ENCODE peak calls at places on chromosomes 11 and 22, in four cellular contexts. One of them, this sample, is unnamed.
A peak's percentile ranks its signal among the peaks of the same experiment; 100 is the strongest.

GRCh38 chr11:59197990-59198389 is 14.7 kb downstream of the MPEG1 start:
- DNase-seq in A549: no peak
- DNase-seq in HAP-1: no peak
- DNase-seq in neural progenitor cell: no peak
- DNase-seq in this sample: no peak

GRCh38 chr11:34158661-34159060 is 53.2 kb downstream of the NAT10 start:
- DNase-seq in A549: no peak
- DNase-seq in HAP-1: no peak
- DNase-seq in neural progenitor cell: no peak
- DNase-seq in this sample: no peak

GRCh38 chr11:11409916-11410315 is 56.9 kb upstream of the CSNK2A3 start:
- DNase-seq in A549: no peak
- DNase-seq in HAP-1: peak; percentile 60
- DNase-seq in neural progenitor cell: no peak
- DNase-seq in this sample: no peak

GRCh38 chr11:17413414-17414316 is 25.2 kb upstream of the KCNJ11 start:
- DNase-seq in A549: no peak
- DNase-seq in HAP-1: no peak
- DNase-seq in neural progenitor cell: no peak
- DNase-seq in this sample: no peak

GRCh38 chr11:75346912-75347647 is 4.4 kb downstream of the ARRB1 start:
- DNase-seq in A549: no peak
- DNase-seq in HAP-1: no peak
- DNase-seq in neural progenitor cell: no peak
- DNase-seq in this sample: no peak

GRCh38 chr22:22591348-22592299 is 32.6 kb upstream of the PRAME start:
- DNase-seq in A549: peak; percentile 4
- DNase-seq in HAP-1: no peak
- DNase-seq in neural progenitor cell: no peak
- DNase-seq in this sample: no peak

GRCh38 chr11:26285593-26285992 is 46.3 kb upstream of the ANO3 start:
- DNase-seq in A549: no peak
- DNase-seq in HAP-1: no peak
- DNase-seq in neural progenitor cell: no peak
- DNase-seq in this sample: no peak

GRCh38 chr22:28111501-28111900 is 192.4 kb upstream of the PITPNB start:
- DNase-seq in A549: no peak
- DNase-seq in HAP-1: no peak
- DNase-seq in neural progenitor cell: no peak
- DNase-seq in this sample: no peak

GRCh38 chr11:5345831-5346230 is 2.5 kb upstream of the OR51B5 start:
- DNase-seq in A549: no peak
- DNase-seq in HAP-1: no peak
- DNase-seq in neural progenitor cell: no peak
- DNase-seq in this sample: no peak

GRCh38 chr11:9003573-9004309 is at the start of gene NRIP3:
- DNase-seq in A549: peak; percentile 48
- DNase-seq in HAP-1: peak; percentile 84
- DNase-seq in neural progenitor cell: peak; percentile 83
- DNase-seq in this sample: no peak

GRCh38 chr11:45921561-45922424 is 663 bp upstream of the LARGE2 start:
- DNase-seq in A549: no peak
- DNase-seq in HAP-1: no peak
- DNase-seq in neural progenitor cell: peak; percentile 88
- DNase-seq in this sample: peak; percentile 76

GRCh38 chr22:29394931-29395581 is 6.7 kb upstream of the AP1B1 start:
- DNase-seq in A549: peak; percentile 73
- DNase-seq in HAP-1: peak; percentile 84
- DNase-seq in neural progenitor cell: peak; percentile 89
- DNase-seq in this sample: peak; percentile 77

GRCh38 chr22:26942301-26942927 is 285.0 kb downstream of the MIAT start:
- DNase-seq in A549: no peak
- DNase-seq in HAP-1: no peak
- DNase-seq in neural progenitor cell: peak; percentile 63
- DNase-seq in this sample: no peak

GRCh38 chr22:36325163-36326031 is 62.4 kb downstream of the MYH9 start:
- DNase-seq in A549: no peak
- DNase-seq in HAP-1: no peak
- DNase-seq in neural progenitor cell: no peak
- DNase-seq in this sample: no peak

GRCh38 chr22:37428649-37429586 is 1.6 kb upstream of the ELFN2 start:
- DNase-seq in A549: peak; percentile 53
- DNase-seq in HAP-1: peak; percentile 82
- DNase-seq in neural progenitor cell: peak; percentile 93
- DNase-seq in this sample: no peak

GRCh38 chr11:40269865-40270264 is 1189.6 kb downstream of the LRRC4C start:
- DNase-seq in A549: no peak
- DNase-seq in HAP-1: no peak
- DNase-seq in neural progenitor cell: no peak
- DNase-seq in this sample: no peak

GRCh38 chr11:72239296-72239848 is 4.6 kb downstream of the PHOX2A start:
- DNase-seq in A549: no peak
- DNase-seq in HAP-1: peak; percentile 77
- DNase-seq in neural progenitor cell: peak; percentile 73
- DNase-seq in this sample: no peak

GRCh38 chr22:39090426-39091064 is 6.5 kb upstream of the APOBEC3H start:
- DNase-seq in A549: no peak
- DNase-seq in HAP-1: no peak
- DNase-seq in neural progenitor cell: no peak
- DNase-seq in this sample: no peak

GRCh38 chr11:66189031-66189745 is 79.3 kb upstream of the RAB1B start:
- DNase-seq in A549: peak; percentile 24
- DNase-seq in HAP-1: no peak
- DNase-seq in neural progenitor cell: no peak
- DNase-seq in this sample: no peak

GRCh38 chr11:3802016-3802790 is 4.8 kb upstream of the NUP98 start:
- DNase-seq in A549: peak; percentile 78
- DNase-seq in HAP-1: no peak
- DNase-seq in neural progenitor cell: no peak
- DNase-seq in this sample: no peak

GRCh38 chr22:44091021-44091721 is 67.1 kb downstream of the PARVB start:
- DNase-seq in A549: peak; percentile 22
- DNase-seq in HAP-1: peak; percentile 41
- DNase-seq in neural progenitor cell: peak; percentile 52
- DNase-seq in this sample: no peak

GRCh38 chr22:37569921-37570660 is 9.8 kb downstream of the LGALS2 start:
- DNase-seq in A549: no peak
- DNase-seq in HAP-1: peak; percentile 34
- DNase-seq in neural progenitor cell: no peak
- DNase-seq in this sample: no peak

GRCh38 chr11:32829157-32829679 is 509 bp upstream of the PRRG4 start:
- DNase-seq in A549: no peak
- DNase-seq in HAP-1: no peak
- DNase-seq in neural progenitor cell: no peak
- DNase-seq in this sample: no peak

GRCh38 chr11:65551572-65552398 is 6.4 kb downstream of the LTBP3 start:
- DNase-seq in A549: peak; percentile 81
- DNase-seq in HAP-1: peak; percentile 80
- DNase-seq in neural progenitor cell: peak; percentile 70
- DNase-seq in this sample: no peak

GRCh38 chr22:19961868-19962245 is 20.2 kb upstream of the TXNRD2 start:
- DNase-seq in A549: no peak
- DNase-seq in HAP-1: no peak
- DNase-seq in neural progenitor cell: no peak
- DNase-seq in this sample: no peak

GRCh38 chr11:75236062-75236461 is 4.5 kb upstream of the TPBGL start:
- DNase-seq in A549: no peak
- DNase-seq in HAP-1: no peak
- DNase-seq in neural progenitor cell: no peak
- DNase-seq in this sample: no peak

GRCh38 chr11:75311858-75312288 is 39.6 kb downstream of the ARRB1 start:
- DNase-seq in A549: no peak
- DNase-seq in HAP-1: peak; percentile 52
- DNase-seq in neural progenitor cell: no peak
- DNase-seq in this sample: no peak

GRCh38 chr11:134383576-134384221 is 28.3 kb downstream of the B3GAT1 start:
- DNase-seq in A549: no peak
- DNase-seq in HAP-1: no peak
- DNase-seq in neural progenitor cell: no peak
- DNase-seq in this sample: no peak

GRCh38 chr11:92340839-92341238 is 116.2 kb downstream of the FAT3 start:
- DNase-seq in A549: peak; percentile 45
- DNase-seq in HAP-1: peak; percentile 62
- DNase-seq in neural progenitor cell: peak; percentile 45
- DNase-seq in this sample: peak; percentile 58

GRCh38 chr22:48485144-48486135 is 1342.2 kb downstream of the BRD1 start:
- DNase-seq in A549: no peak
- DNase-seq in HAP-1: no peak
- DNase-seq in neural progenitor cell: no peak
- DNase-seq in this sample: no peak

GRCh38 chr11:93662177-93662575 is 694 bp downstream of the CEP295 start:
- DNase-seq in A549: no peak
- DNase-seq in HAP-1: no peak
- DNase-seq in neural progenitor cell: no peak
- DNase-seq in this sample: no peak

GRCh38 chr11:13052130-13052541 is 43.0 kb downstream of the RASSF10 start:
- DNase-seq in A549: no peak
- DNase-seq in HAP-1: no peak
- DNase-seq in neural progenitor cell: no peak
- DNase-seq in this sample: no peak

GRCh38 chr11:78790784-78791183 is 216.1 kb upstream of the NARS2 start:
- DNase-seq in A549: no peak
- DNase-seq in HAP-1: no peak
- DNase-seq in neural progenitor cell: no peak
- DNase-seq in this sample: no peak

GRCh38 chr11:16792426-16792825 is 54.0 kb downstream of the C11orf58 start:
- DNase-seq in A549: no peak
- DNase-seq in HAP-1: no peak
- DNase-seq in neural progenitor cell: no peak
- DNase-seq in this sample: no peak

GRCh38 chr22:29195118-29195963 is 10.4 kb upstream of the EMID1 start:
- DNase-seq in A549: no peak
- DNase-seq in HAP-1: no peak
- DNase-seq in neural progenitor cell: no peak
- DNase-seq in this sample: no peak

GRCh38 chr22:19397729-19398094 is 33.8 kb downstream of the HIRA start:
- DNase-seq in A549: no peak
- DNase-seq in HAP-1: no peak
- DNase-seq in neural progenitor cell: no peak
- DNase-seq in this sample: no peak

GRCh38 chr11:107858217-107859070 is at the start of gene SLC35F2:
- DNase-seq in A549: peak; percentile 80
- DNase-seq in HAP-1: peak; percentile 85
- DNase-seq in neural progenitor cell: peak; percentile 89
- DNase-seq in this sample: peak; percentile 60

DNA sequence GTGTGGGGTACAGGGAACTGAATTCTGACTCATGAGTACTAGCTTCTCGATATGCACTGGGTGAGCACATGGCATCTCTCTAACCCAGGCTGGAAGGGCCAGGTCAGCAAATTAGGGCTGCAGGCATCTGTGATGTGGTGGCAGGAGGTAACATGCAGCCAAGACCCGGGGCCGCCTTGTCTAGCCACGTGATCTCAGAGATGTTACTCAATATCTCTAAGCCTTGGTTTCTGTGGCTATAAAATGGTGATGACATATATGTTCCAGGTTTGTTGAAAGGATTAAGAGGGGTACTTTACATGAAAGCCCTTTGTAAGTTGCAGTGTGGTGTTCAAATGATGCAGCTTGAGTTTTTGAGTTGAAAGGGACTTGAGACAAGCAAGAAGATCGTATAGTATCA is 3.2 kb downstream of the ST14 start:
- DNase-seq in A549: no peak
- DNase-seq in HAP-1: no peak
- DNase-seq in neural progenitor cell: no peak
- DNase-seq in this sample: no peak
- H3K4me1 ChIP-seq in A549: peaks cover 24% of the 10 kb centered on the region
- H3K4me1 ChIP-seq in HAP-1: no peaks in the 10 kb centered on the region
- H3K4me1 ChIP-seq in neural progenitor cell: peaks cover 14% of the 10 kb centered on the region
- H3K4me1 ChIP-seq in this sample: peaks cover 5% of the 10 kb centered on the region

GRCh38 chr11:69642913-69643632 is 2.1 kb downstream of the CCND1 start:
- DNase-seq in A549: peak; percentile 80
- DNase-seq in HAP-1: peak; percentile 85
- DNase-seq in neural progenitor cell: peak; percentile 93
- DNase-seq in this sample: no peak

GRCh38 chr11:69642549-69642912 is 1.6 kb downstream of the CCND1 start:
- DNase-seq in A549: no peak
- DNase-seq in HAP-1: no peak
- DNase-seq in neural progenitor cell: peak; percentile 60
- DNase-seq in this sample: no peak

GRCh38 chr11:69644071-69644961 is 3.4 kb downstream of the CCND1 start:
- DNase-seq in A549: peak; percentile 79
- DNase-seq in HAP-1: peak; percentile 55
- DNase-seq in neural progenitor cell: no peak
- DNase-seq in this sample: no peak

GRCh38 chr11:69644962-69645675 is 4.2 kb downstream of the CCND1 start:
- DNase-seq in A549: no peak
- DNase-seq in HAP-1: no peak
- DNase-seq in neural progenitor cell: no peak
- DNase-seq in this sample: no peak

DNA sequence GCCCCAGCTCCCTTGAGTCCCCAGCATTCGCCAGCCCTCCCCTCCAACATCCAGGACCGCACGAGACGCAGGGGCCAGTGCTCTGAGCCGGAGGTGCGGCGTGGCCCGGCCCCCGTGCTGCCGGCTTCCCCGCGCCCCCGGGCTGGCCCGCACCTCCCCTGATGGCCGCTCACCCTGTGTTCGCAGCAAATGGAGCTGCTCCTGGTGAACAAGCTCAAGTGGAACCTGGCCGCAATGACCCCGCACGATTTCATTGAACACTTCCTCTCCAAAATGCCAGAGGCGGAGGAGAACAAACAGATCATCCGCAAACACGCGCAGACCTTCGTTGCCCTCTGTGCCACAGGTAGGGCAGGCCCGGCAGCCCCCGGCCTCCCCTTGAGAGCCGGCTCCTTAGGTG is 2.7 kb downstream of the CCND1 start:
- DNase-seq in A549: no peak
- DNase-seq in HAP-1: no peak
- DNase-seq in neural progenitor cell: no peak
- DNase-seq in this sample: no peak
- H3K4me1 ChIP-seq in A549: peaks cover 47% of the 10 kb centered on the region
- H3K4me1 ChIP-seq in HAP-1: peaks cover 11% of the 10 kb centered on the region
- H3K4me1 ChIP-seq in neural progenitor cell: peaks cover 27% of the 10 kb centered on the region
- H3K4me1 ChIP-seq in this sample: peaks cover 5% of the 10 kb centered on the region

GRCh38 chr22:46593211-46593676 is 26.9 kb upstream of the GRAMD4 start:
- DNase-seq in A549: no peak
- DNase-seq in HAP-1: no peak
- DNase-seq in neural progenitor cell: peak; percentile 1
- DNase-seq in this sample: no peak
- H3K4me1 ChIP-seq in A549: no peaks in the 10 kb centered on the region
- H3K4me1 ChIP-seq in HAP-1: no peaks in the 10 kb centered on the region
- H3K4me1 ChIP-seq in neural progenitor cell: peaks cover 7% of the 10 kb centered on the region
- H3K4me1 ChIP-seq in this sample: peaks cover 2% of the 10 kb centered on the region

GRCh38 chr11:1872267-1872985 is 19.3 kb downstream of the PRR33 start:
- DNase-seq in A549: no peak
- DNase-seq in HAP-1: no peak
- DNase-seq in neural progenitor cell: no peak
- DNase-seq in this sample: no peak
- H3K4me1 ChIP-seq in A549: peaks cover 35% of the 10 kb centered on the region
- H3K4me1 ChIP-seq in HAP-1: no peaks in the 10 kb centered on the region
- H3K4me1 ChIP-seq in neural progenitor cell: no peaks in the 10 kb centered on the region
- H3K4me1 ChIP-seq in this sample: no peaks in the 10 kb centered on the region

This sample was measured in iPS DF 6.9.